ENCODE peak calls at places on chromosomes 4 and X, in six cellular contexts. M is mucosa of descending colon, D is erythroblast, A is lung microvascular endothelial cell, O is colonic mucosa, E is OCI-M1. B is an unnamed sample.

GRCh38 chr4:166282081-166282770 is 409.2 kb downstream of the TLL1 start:
- DNase-seq in D (no peak), E (no peak), O (no peak), M (no peak), A (no peak), B (no peak)

GRCh38 chrX:108224218-108224617 is 132.6 kb downstream of the ATG4A start:
- DNase-seq in E (no peak), O (no peak), A (no peak), M (no peak), D (no peak), B (no peak)

GRCh38 chrX:23904096-23904495 is 3.6 kb downstream of the APOO start:
- DNase-seq in D (no peak), O (no peak), M (no peak), E (no peak), A (peak; percentile 77), B (no peak)

GRCh38 chr4:5276475-5277045 is 225.3 kb downstream of the STK32B start:
- DNase-seq in M (no peak), O (no peak), E (no peak), D (no peak), A (no peak), B (no peak)

GRCh38 chrX:107687445-107687844 is 59.1 kb downstream of the PRPS1 start:
- DNase-seq in O (no peak), A (no peak), M (no peak), E (no peak), D (no peak), B (no peak)

GRCh38 chrX:153725039-153725831 is 579 bp downstream of the ABCD1 start:
- DNase-seq in M (no peak), E (no peak), O (no peak), A (no peak), D (no peak), B (no peak)

GRCh38 chr4:121720109-121720508 is 23.3 kb upstream of the ANXA5 start:
- DNase-seq in O (no peak), A (no peak), M (no peak), E (no peak), D (no peak), B (no peak)

GRCh38 chrX:153878969-153879653 is 6.9 kb downstream of the L1CAM start:
- DNase-seq in M (no peak), D (no peak), O (no peak), A (no peak), E (no peak), B (no peak)

GRCh38 chrX:81708506-81708905 is 506.6 kb downstream of the SH3BGRL start:
- DNase-seq in E (no peak), D (no peak), M (no peak), O (no peak), A (no peak), B (no peak)

GRCh38 chr4:84051728-84052127 is 447.4 kb downstream of the NKX6-1 start:
- DNase-seq in O (no peak), M (no peak), A (no peak), E (no peak), D (no peak), B (no peak)

GRCh38 chrX:80747832-80748231 is 61.8 kb downstream of the BRWD3 start:
- DNase-seq in O (no peak), A (no peak), D (no peak), M (no peak), E (no peak), B (no peak)

GRCh38 chr4:138927065-138927464 is 88.5 kb upstream of the NOCT start:
- DNase-seq in A (peak; percentile 40), D (no peak), M (no peak), O (no peak), E (peak; percentile 21), B (no peak)

GRCh38 chrX:1451676-1452496 is 823 bp downstream of the ASMTL start:
- DNase-seq in A (no peak), D (no peak), O (peak; percentile 42), E (no peak), M (peak; percentile 40), B (no peak)

GRCh38 chr4:168451744-168452394 is 28.4 kb downstream of the DDX60L start:
- DNase-seq in O (no peak), M (no peak), D (peak; percentile 76), A (peak; percentile 87), E (peak; percentile 78), B (no peak)

GRCh38 chrX:120677017-120677652 is 47.3 kb upstream of the C1GALT1C1 start:
- DNase-seq in O (no peak), A (no peak), M (no peak), D (no peak), E (no peak), B (no peak)

GRCh38 chr4:61246003-61246402 is 45.9 kb downstream of the ADGRL3 start:
- DNase-seq in A (no peak), E (peak; percentile 43), O (peak; percentile 16), M (peak; percentile 5), D (no peak), B (no peak)

GRCh38 chrX:17656035-17656418 is 81.3 kb upstream of the SCML1 start:
- DNase-seq in E (no peak), D (no peak), O (no peak), A (no peak), M (no peak), B (peak; percentile 8)

GRCh38 chr4:101211146-101211553 is 136.2 kb downstream of the PPP3CA start:
- DNase-seq in O (no peak), D (no peak), E (no peak), M (no peak), A (peak; percentile 6), B (no peak)

GRCh38 chr4:24382381-24382780 is 202.0 kb downstream of the DHX15 start:
- DNase-seq in O (no peak), E (no peak), M (no peak), A (peak; percentile 7), D (no peak), B (no peak)

GRCh38 chrX:41177297-41177696 is 92.1 kb downstream of the USP9X start:
- DNase-seq in O (no peak), E (no peak), A (no peak), D (no peak), M (no peak), B (no peak)

GRCh38 chrX:132877954-132878536 is 80.4 kb downstream of the HS6ST2 start:
- DNase-seq in O (no peak), M (no peak), D (peak; percentile 27), E (no peak), A (no peak), B (no peak)

GRCh38 chrX:118337687-118338086 is 8.2 kb upstream of the WDR44 start:
- DNase-seq in D (no peak), E (no peak), O (no peak), M (no peak), A (no peak), B (no peak)

GRCh38 chrX:39853417-39853816 is 244.3 kb downstream of the BCOR start:
- DNase-seq in M (no peak), E (no peak), D (no peak), O (no peak), A (no peak), B (no peak)

GRCh38 chr4:122783301-122784215 is 43.1 kb upstream of the FGF2 start:
- DNase-seq in O (no peak), M (no peak), E (peak; percentile 53), D (no peak), A (peak; percentile 82), B (no peak)

GRCh38 chr4:10015140-10015753 is 6.0 kb downstream of the SLC2A9 start:
- DNase-seq in E (peak; percentile 76), D (peak; percentile 44), M (peak; percentile 81), O (peak; percentile 67), A (peak; percentile 64), B (peak; percentile 61)

GRCh38 chr4:3226467-3226866 is 22.5 kb upstream of the MSANTD1 start:
- DNase-seq in E (no peak), O (peak; percentile 34), M (peak; percentile 49), A (no peak), D (no peak), B (peak; percentile 29)

GRCh38 chr4:18439306-18439705 is 417.8 kb upstream of the LCORL start:
- DNase-seq in O (no peak), M (no peak), A (no peak), D (no peak), E (no peak), B (no peak)

GRCh38 chr4:992297-993110 is 700 bp downstream of the SLC26A1 start:
- DNase-seq in M (peak; percentile 89), O (peak; percentile 93), E (peak; percentile 53), A (peak; percentile 90), D (no peak), B (no peak)

B was measured in head of caudate nucleus.